ENCODE peak calls at places on chromosomes 12 and 14, in eight cellular contexts. E is HT-29; D is neuronal stem cell; L is T-cell; G is EH; J is lung microvascular endothelial cell; Z is stimulated activated CD8-positive, alpha-beta memory T cell treated with anti-CD3 and anti-CD28 coated beads, Interleukin-4, amount 100 ng/mL, for 1 hour; C is germinal center. Q is an unnamed sample.

GRCh38 chr12:93790472-93791152 is 113.4 kb downstream of the CRADD start:
- DNase-seq in C (no peak), Z (no peak), E (peak; percentile 64), G (peak; percentile 91), D (no peak), L (no peak), J (peak; percentile 94), Q (no peak)

GRCh38 chr12:5171701-5172100 is 128.0 kb downstream of the KCNA5 start:
- DNase-seq in D (peak; percentile 54), J (peak; percentile 41), G (peak; percentile 75), Z (no peak), E (peak; percentile 41), L (no peak), C (no peak), Q (peak; percentile 71)

GRCh38 chr14:91067186-91067585 is 6.7 kb upstream of the RPS6KA5 start:
- DNase-seq in J (no peak), G (no peak), E (no peak), L (no peak), D (no peak), C (no peak), Z (no peak), Q (no peak)

GRCh38 chr12:70919597-70920035 is 922 bp downstream of the PTPRR start:
- DNase-seq in G (no peak), J (peak; percentile 5), Z (no peak), D (peak; percentile 32), E (no peak), C (no peak), L (no peak), Q (peak; percentile 23)

GRCh38 chr14:58639842-58640484 is 2.2 kb downstream of the DACT1 start:
- DNase-seq in C (no peak), G (peak; percentile 91), J (peak; percentile 67), E (peak; percentile 60), Z (no peak), D (peak; percentile 31), L (no peak), Q (peak; percentile 75)

GRCh38 chr12:41459815-41460214 is 271.7 kb downstream of the PDZRN4 start:
- DNase-seq in C (no peak), E (no peak), L (no peak), Z (no peak), D (no peak), J (no peak), G (no peak), Q (no peak)

GRCh38 chr14:64994540-64994939 is 7.8 kb downstream of the FNTB start:
- DNase-seq in Z (no peak), G (no peak), D (no peak), L (no peak), J (no peak), C (no peak), E (no peak), Q (no peak)

GRCh38 chr14:93906341-93907329 is 20.5 kb upstream of the FAM181A start:
- DNase-seq in C (peak; percentile 84), L (peak; percentile 37), D (peak; percentile 57), E (peak; percentile 68), J (peak; percentile 44), Z (peak; percentile 14), G (peak; percentile 38), Q (peak; percentile 75)

GRCh38 chr14:34502826-34503225 is 36.7 kb downstream of the EAPP start:
- DNase-seq in E (no peak), D (no peak), G (peak; percentile 68), Z (no peak), J (peak; percentile 47), L (no peak), C (no peak), Q (no peak)

GRCh38 chr14:94682061-94682516 is 69.9 kb downstream of the SERPINA3 start:
- DNase-seq in J (no peak), Z (no peak), G (no peak), C (no peak), D (no peak), L (no peak), E (no peak), Q (no peak)

GRCh38 chr12:27305673-27306504 is 26.7 kb upstream of the BMAL2 start:
- DNase-seq in G (peak; percentile 57), C (peak; percentile 23), E (peak; percentile 68), Z (no peak), J (peak; percentile 70), L (no peak), D (no peak), Q (peak; percentile 52)

GRCh38 chr12:56315256-56315625 is 547 bp downstream of the CNPY2 start:
- DNase-seq in Z (no peak), L (no peak), D (no peak), G (peak; percentile 16), J (no peak), C (no peak), E (peak; percentile 51), Q (peak; percentile 41)

GRCh38 chr12:127429556-127429955 is 837.4 kb upstream of the TMEM132C start:
- DNase-seq in L (no peak), E (no peak), G (peak; percentile 30), D (no peak), J (no peak), Z (no peak), C (no peak), Q (no peak)

GRCh38 chr12:15562263-15562662 is 226.9 kb downstream of the EPS8 start:
- DNase-seq in C (no peak), E (no peak), G (no peak), Z (no peak), L (no peak), J (no peak), D (no peak), Q (no peak)

GRCh38 chr12:108724054-108724889 is 7.0 kb downstream of the CORO1C start:
- DNase-seq in J (peak; percentile 82), L (no peak), C (no peak), E (no peak), Z (no peak), G (peak; percentile 74), D (no peak), Q (no peak)

GRCh38 chr14:95291859-95292542 is 27.7 kb downstream of the CLMN start:
- DNase-seq in L (no peak), C (no peak), J (peak; percentile 91), E (peak; percentile 55), Z (no peak), D (no peak), G (peak; percentile 25), Q (no peak)

GRCh38 chr12:72277415-72277814 is 5.2 kb downstream of the TRHDE start:
- DNase-seq in L (no peak), J (no peak), D (no peak), Z (no peak), G (peak; percentile 63), C (no peak), E (no peak), Q (no peak)

GRCh38 chr12:124501827-124502226 is 65.6 kb downstream of the NCOR2 start:
- DNase-seq in Z (no peak), E (no peak), G (no peak), J (no peak), C (no peak), D (no peak), L (no peak), Q (no peak)

GRCh38 chr12:29316772-29317171 is 64.2 kb downstream of the ERGIC2 start:
- DNase-seq in Z (no peak), D (no peak), C (no peak), J (peak; percentile 11), E (no peak), G (peak; percentile 76), L (no peak), Q (peak; percentile 9)

Q was measured in hepatocyte.